ENCODE peak calls at places on chromosomes 6 and 20, in five cellular contexts. One of them, this sample, is unnamed.

GRCh38 chr20:36717657-36718056 is 28.2 kb downstream of the NDRG3 start:
- DNase-seq in neural crest cell: no peak
- DNase-seq in cardiac muscle cell: peak
- DNase-seq in omental fat pad: no peak
- DNase-seq in AG09309: no peak
- DNase-seq in this sample: no peak

GRCh38 chr6:116309657-116310056 is 29.9 kb upstream of the TSPYL1 start:
- DNase-seq in neural crest cell: no peak
- DNase-seq in omental fat pad: no peak
- DNase-seq in AG09309: no peak
- DNase-seq in cardiac muscle cell: no peak
- DNase-seq in this sample: no peak

GRCh38 chr6:47690209-47690608 is 8.2 kb upstream of the ADGRF4 start:
- DNase-seq in omental fat pad: no peak
- DNase-seq in cardiac muscle cell: no peak
- DNase-seq in AG09309: no peak
- DNase-seq in neural crest cell: no peak
- DNase-seq in this sample: no peak

GRCh38 chr20:25046181-25046641 is 11.7 kb downstream of the ACSS1 start:
- DNase-seq in cardiac muscle cell: no peak
- DNase-seq in neural crest cell: no peak
- DNase-seq in AG09309: no peak
- DNase-seq in omental fat pad: no peak
- DNase-seq in this sample: no peak

GRCh38 chr6:170044836-170045562 is 245.9 kb downstream of the DLL1 start:
- DNase-seq in AG09309: no peak
- DNase-seq in omental fat pad: no peak
- DNase-seq in cardiac muscle cell: no peak
- DNase-seq in neural crest cell: no peak
- DNase-seq in this sample: no peak

GRCh38 chr6:109672204-109672603 is 18.8 kb downstream of the AK9 start:
- DNase-seq in cardiac muscle cell: no peak
- DNase-seq in omental fat pad: no peak
- DNase-seq in AG09309: no peak
- DNase-seq in neural crest cell: no peak
- DNase-seq in this sample: no peak

GRCh38 chr6:152642578-152643375 is 5.6 kb upstream of the SYNE1 start:
- DNase-seq in AG09309: peak
- DNase-seq in omental fat pad: no peak
- DNase-seq in neural crest cell: peak
- DNase-seq in cardiac muscle cell: peak
- DNase-seq in this sample: peak

GRCh38 chr6:153944197-153944596 is 94.8 kb upstream of the OPRM1 start:
- DNase-seq in neural crest cell: no peak
- DNase-seq in cardiac muscle cell: no peak
- DNase-seq in AG09309: no peak
- DNase-seq in omental fat pad: no peak
- DNase-seq in this sample: no peak

GRCh38 chr6:104431096-104431495 is 428.6 kb downstream of the HACE1 start:
- DNase-seq in cardiac muscle cell: no peak
- DNase-seq in neural crest cell: no peak
- DNase-seq in AG09309: no peak
- DNase-seq in omental fat pad: no peak
- DNase-seq in this sample: no peak

GRCh38 chr20:57545927-57546662 is 14.8 kb upstream of the PCK1 start:
- DNase-seq in cardiac muscle cell: no peak
- DNase-seq in AG09309: no peak
- DNase-seq in omental fat pad: no peak
- DNase-seq in neural crest cell: no peak
- DNase-seq in this sample: no peak

GRCh38 chr20:58759947-58760346 is 67.3 kb downstream of the NPEPL1 start:
- DNase-seq in omental fat pad: no peak
- DNase-seq in cardiac muscle cell: no peak
- DNase-seq in AG09309: no peak
- DNase-seq in neural crest cell: no peak
- DNase-seq in this sample: no peak

GRCh38 chr6:170007468-170008240 is 256.2 kb downstream of the ERMARD start:
- DNase-seq in omental fat pad: no peak
- DNase-seq in AG09309: no peak
- DNase-seq in cardiac muscle cell: no peak
- DNase-seq in neural crest cell: no peak
- DNase-seq in this sample: no peak

GRCh38 chr6:10402648-10403311 is 12.1 kb downstream of the TFAP2A start:
- DNase-seq in omental fat pad: no peak
- DNase-seq in neural crest cell: no peak
- DNase-seq in AG09309: no peak
- DNase-seq in cardiac muscle cell: no peak
- DNase-seq in this sample: no peak

GRCh38 chr6:136551103-136551502 is 881 bp upstream of the MAP7 start:
- DNase-seq in AG09309: no peak
- DNase-seq in cardiac muscle cell: peak
- DNase-seq in neural crest cell: no peak
- DNase-seq in omental fat pad: no peak
- DNase-seq in this sample: no peak

GRCh38 chr6:53032853-53033252 is 32.4 kb upstream of the FBXO9 start:
- DNase-seq in AG09309: no peak
- DNase-seq in omental fat pad: no peak
- DNase-seq in cardiac muscle cell: no peak
- DNase-seq in neural crest cell: no peak
- DNase-seq in this sample: no peak

GRCh38 chr6:27293436-27294152 is 18.5 kb downstream of the POM121L2 start:
- DNase-seq in neural crest cell: peak
- DNase-seq in AG09309: no peak
- DNase-seq in omental fat pad: no peak
- DNase-seq in cardiac muscle cell: peak
- DNase-seq in this sample: no peak

GRCh38 chr6:145816392-145816791 is 1.8 kb upstream of the FBXO30 start:
- DNase-seq in AG09309: no peak
- DNase-seq in neural crest cell: no peak
- DNase-seq in omental fat pad: no peak
- DNase-seq in cardiac muscle cell: no peak
- DNase-seq in this sample: no peak

GRCh38 chr6:91337967-91338366 is 751.1 kb upstream of the MAP3K7 start:
- DNase-seq in AG09309: no peak
- DNase-seq in cardiac muscle cell: no peak
- DNase-seq in neural crest cell: no peak
- DNase-seq in omental fat pad: no peak
- DNase-seq in this sample: no peak

GRCh38 chr6:148530976-148531375 is 188.3 kb downstream of the SASH1 start:
- DNase-seq in AG09309: no peak
- DNase-seq in neural crest cell: no peak
- DNase-seq in cardiac muscle cell: no peak
- DNase-seq in omental fat pad: no peak
- DNase-seq in this sample: no peak

GRCh38 chr20:51221791-51222408 is 199.0 kb upstream of the KCNG1 start:
- DNase-seq in cardiac muscle cell: peak
- DNase-seq in neural crest cell: no peak
- DNase-seq in omental fat pad: no peak
- DNase-seq in AG09309: peak
- DNase-seq in this sample: no peak

GRCh38 chr20:56810141-56810540 is 181.0 kb downstream of the TFAP2C start:
- DNase-seq in omental fat pad: no peak
- DNase-seq in cardiac muscle cell: peak
- DNase-seq in AG09309: no peak
- DNase-seq in neural crest cell: no peak
- DNase-seq in this sample: no peak

GRCh38 chr6:42028234-42029061 is 21.9 kb upstream of the TAF8 start:
- DNase-seq in cardiac muscle cell: peak
- DNase-seq in AG09309: no peak
- DNase-seq in omental fat pad: no peak
- DNase-seq in neural crest cell: no peak
- DNase-seq in this sample: no peak

DNA sequence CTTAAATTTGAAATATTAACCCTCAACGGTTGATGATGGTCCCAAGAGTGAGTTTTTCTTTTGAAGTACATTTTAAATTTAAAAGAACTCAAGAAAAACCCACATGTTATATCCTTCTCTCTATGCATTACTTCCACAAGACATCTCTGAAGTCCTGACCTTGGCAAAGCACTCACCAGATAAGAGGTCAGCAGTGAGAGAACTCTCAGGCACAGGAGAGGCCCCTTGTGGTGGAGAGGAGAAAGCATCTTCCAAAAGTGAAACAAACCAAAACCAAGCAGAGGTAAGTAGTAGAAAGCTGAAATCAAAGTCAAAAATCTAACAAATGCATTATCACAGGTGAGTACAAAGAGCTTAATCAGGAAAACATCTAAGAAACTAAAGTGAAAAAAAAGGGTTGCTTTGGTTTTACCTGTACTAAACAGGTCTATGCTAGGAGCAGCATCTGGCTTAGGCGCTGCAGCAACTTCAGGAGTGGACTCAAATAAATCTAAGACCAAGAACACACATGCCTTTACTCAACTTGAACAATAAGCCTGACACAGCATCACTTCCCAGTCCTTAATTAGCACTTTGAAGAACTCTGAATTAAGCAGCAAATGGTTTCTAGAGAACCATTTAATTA is 80.5 kb downstream of the PRSS35 start:
- DNase-seq in omental fat pad: no peak
- DNase-seq in cardiac muscle cell: peak
- DNase-seq in AG09309: no peak
- DNase-seq in neural crest cell: no peak
- DNase-seq in this sample: no peak
- TF ChIP-seq CTCF in omental fat pad: no peak
- TF ChIP-seq CTCF in cardiac muscle cell: peak
- TF ChIP-seq CTCF in AG09309: peak
- TF ChIP-seq CTCF in neural crest cell: peak
- TF ChIP-seq CTCF in this sample: peak

GRCh38 chr6:16540804-16541752 is 220.2 kb downstream of the ATXN1 start:
- DNase-seq in omental fat pad: no peak
- DNase-seq in AG09309: no peak
- DNase-seq in neural crest cell: no peak
- DNase-seq in cardiac muscle cell: peak
- DNase-seq in this sample: no peak
- TF ChIP-seq CTCF in omental fat pad: no peak
- TF ChIP-seq CTCF in AG09309: peak
- TF ChIP-seq CTCF in neural crest cell: no peak
- TF ChIP-seq CTCF in cardiac muscle cell: peak
- TF ChIP-seq CTCF in this sample: peak

GRCh38 chr6:28953039-28953872 is 29.5 kb upstream of the TRIM27 start:
- DNase-seq in neural crest cell: peak
- DNase-seq in AG09309: no peak
- DNase-seq in cardiac muscle cell: peak
- DNase-seq in omental fat pad: no peak
- DNase-seq in this sample: no peak
- TF ChIP-seq CTCF in neural crest cell: no peak
- TF ChIP-seq CTCF in AG09309: no peak
- TF ChIP-seq CTCF in cardiac muscle cell: no peak
- TF ChIP-seq CTCF in omental fat pad: no peak
- TF ChIP-seq CTCF in this sample: no peak

GRCh38 chr20:40535816-40536215 is 153.2 kb downstream of the MAFB start:
- DNase-seq in neural crest cell: no peak
- DNase-seq in cardiac muscle cell: peak
- DNase-seq in omental fat pad: no peak
- DNase-seq in AG09309: no peak
- DNase-seq in this sample: no peak

GRCh38 chr20:40536866-40537265 is 152.2 kb downstream of the MAFB start:
- DNase-seq in omental fat pad: no peak
- DNase-seq in neural crest cell: no peak
- DNase-seq in AG09309: no peak
- DNase-seq in cardiac muscle cell: no peak
- DNase-seq in this sample: no peak

DNA sequence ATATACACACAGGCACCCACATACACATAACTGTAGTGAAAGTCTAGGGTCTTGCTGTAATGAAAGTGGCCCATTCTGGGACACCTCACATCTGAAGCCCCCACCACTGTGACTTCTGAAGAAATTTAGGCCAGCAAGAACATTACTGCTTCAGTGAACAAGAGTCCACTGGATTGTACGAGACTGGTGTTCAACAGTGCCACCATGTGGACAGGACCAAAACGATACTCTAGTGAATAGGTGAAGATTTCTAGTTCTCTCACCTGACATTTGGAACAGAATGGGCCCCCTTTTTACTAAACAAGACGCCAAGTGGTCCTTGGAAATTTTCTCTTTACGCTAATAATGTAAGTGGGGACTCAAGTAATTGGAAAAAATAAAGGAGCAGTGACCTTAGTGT is 156.9 kb downstream of the MAFB start:
- DNase-seq in cardiac muscle cell: peak
- DNase-seq in neural crest cell: no peak
- DNase-seq in AG09309: no peak
- DNase-seq in omental fat pad: no peak
- DNase-seq in this sample: no peak
- TF ChIP-seq CTCF in cardiac muscle cell: peak
- TF ChIP-seq CTCF in neural crest cell: peak
- TF ChIP-seq CTCF in AG09309: peak
- TF ChIP-seq CTCF in omental fat pad: no peak
- TF ChIP-seq CTCF in this sample: peak

This sample was measured in epithelial cell of proximal tubule.